ENCODE peak calls at places on chromosomes 13 and 19, in ten cellular contexts. C, K, J, D, R, U, T, Y, G and W are unnamed samples.

GRCh38 chr13:24742294-24742693 is 21.7 kb upstream of the RNF17 start:
- DNase-seq in C (no peak), K (no peak), J (no peak), D (no peak), R (no peak), U (no peak), T (no peak), Y (no peak), G (no peak), W (no peak)

GRCh38 chr19:54178581-54179261 is 5.8 kb upstream of the TMC4 start:
- DNase-seq in C (no peak), K (no peak), J (peak), D (no peak), R (no peak), U (no peak), T (no peak), Y (no peak), G (no peak), W (no peak)

GRCh38 chr19:7843521-7843920 is 13.5 kb downstream of the EVI5L start:
- DNase-seq in C (no peak), K (no peak), J (peak), D (no peak), R (no peak), U (no peak), T (no peak), Y (no peak), G (no peak), W (no peak)

GRCh38 chr13:33197551-33197971 is 88.0 kb downstream of the STARD13 start:
- DNase-seq in C (no peak), K (no peak), J (no peak), D (no peak), R (no peak), U (no peak), T (no peak), Y (no peak), G (no peak), W (no peak)

GRCh38 chr13:109154546-109154945 is 525.1 kb downstream of the MYO16 start:
- DNase-seq in C (no peak), K (no peak), J (no peak), D (no peak), R (no peak), U (no peak), T (no peak), Y (no peak), G (no peak), W (no peak)

GRCh38 chr13:54742984-54743383 is 1714.4 kb downstream of the OLFM4 start:
- DNase-seq in C (no peak), K (no peak), J (no peak), D (no peak), R (no peak), U (no peak), T (no peak), Y (no peak), G (no peak), W (no peak)

GRCh38 chr13:62126400-62126799 is 710.8 kb upstream of the PCDH20 start:
- DNase-seq in C (no peak), K (no peak), J (no peak), D (no peak), R (no peak), U (no peak), T (no peak), Y (no peak), G (no peak), W (no peak)

GRCh38 chr13:64704121-64704520 is 2526.0 kb downstream of the PCDH9 start:
- DNase-seq in C (no peak), K (no peak), J (no peak), D (no peak), R (no peak), U (no peak), T (no peak), Y (no peak), G (no peak), W (no peak)

GRCh38 chr19:13821292-13821691 is 26.0 kb downstream of the ZSWIM4 start:
- DNase-seq in C (no peak), K (no peak), J (no peak), D (no peak), R (no peak), U (no peak), T (no peak), Y (no peak), G (no peak), W (no peak)

GRCh38 chr13:29902632-29903305 is 52.4 kb upstream of the UBL3 start:
- DNase-seq in C (no peak), K (no peak), J (no peak), D (no peak), R (no peak), U (no peak), T (no peak), Y (no peak), G (no peak), W (no peak)
- H3K27ac ChIP-seq in C (no peak), K (peak), J (peak), D (peak), R (no peak), U (peak), T (no peak), Y (peak), G (peak), W (peak)

GRCh38 chr13:45778897-45779296 is 72.7 kb downstream of the SIAH3 start:
- DNase-seq in C (no peak), K (no peak), J (no peak), D (no peak), R (no peak), U (no peak), T (no peak), Y (no peak), G (no peak), W (no peak)

GRCh38 chr13:45773944-45774343 is 71.8 kb downstream of the CBY2 start:
- DNase-seq in C (no peak), K (no peak), J (no peak), D (no peak), R (no peak), U (no peak), T (no peak), Y (no peak), G (no peak), W (no peak)

GRCh38 chr13:45773236-45773635 is 71.1 kb downstream of the CBY2 start:
- DNase-seq in C (no peak), K (no peak), J (no peak), D (peak), R (no peak), U (no peak), T (no peak), Y (no peak), G (no peak), W (peak)

GRCh38 chr13:45779901-45780300 is 71.7 kb downstream of the SIAH3 start:
- DNase-seq in C (no peak), K (no peak), J (no peak), D (no peak), R (no peak), U (no peak), T (no peak), Y (no peak), G (no peak), W (no peak)

DNA sequence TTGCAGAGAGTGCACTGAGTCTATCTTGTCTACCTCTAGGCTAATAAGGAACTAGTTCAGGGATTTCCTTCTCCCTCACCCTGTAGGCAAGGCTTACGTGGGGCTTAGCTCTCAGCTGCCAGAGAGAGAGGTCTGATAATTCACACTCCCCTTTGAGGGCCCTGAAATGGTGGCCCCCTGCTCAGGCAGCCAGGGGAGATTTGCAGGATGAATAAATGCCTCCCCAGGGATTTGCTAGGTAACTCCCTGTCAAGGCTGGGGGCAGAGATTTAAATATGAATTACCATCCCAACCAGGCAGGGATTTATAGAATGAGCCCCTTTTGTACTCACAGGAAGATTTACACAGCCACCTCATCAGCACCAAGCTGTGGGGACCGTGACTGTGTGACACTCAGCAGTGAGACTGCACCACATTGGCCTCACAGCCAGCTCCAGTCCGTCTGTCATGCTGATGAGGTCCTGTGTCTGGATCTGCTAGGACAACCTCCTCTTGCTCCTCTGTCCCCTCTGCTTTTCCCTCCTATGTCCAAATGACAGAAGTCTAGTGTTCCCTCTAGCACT is 73.4 kb downstream of the CBY2 start:
- DNase-seq in C (no peak), K (no peak), J (no peak), D (no peak), R (no peak), U (no peak), T (no peak), Y (no peak), G (no peak), W (no peak)
- H3K27ac ChIP-seq in C (no peak), K (no peak), J (no peak), D (no peak), R (no peak), U (no peak), T (no peak), Y (no peak), G (no peak), W (no peak)

DNA sequence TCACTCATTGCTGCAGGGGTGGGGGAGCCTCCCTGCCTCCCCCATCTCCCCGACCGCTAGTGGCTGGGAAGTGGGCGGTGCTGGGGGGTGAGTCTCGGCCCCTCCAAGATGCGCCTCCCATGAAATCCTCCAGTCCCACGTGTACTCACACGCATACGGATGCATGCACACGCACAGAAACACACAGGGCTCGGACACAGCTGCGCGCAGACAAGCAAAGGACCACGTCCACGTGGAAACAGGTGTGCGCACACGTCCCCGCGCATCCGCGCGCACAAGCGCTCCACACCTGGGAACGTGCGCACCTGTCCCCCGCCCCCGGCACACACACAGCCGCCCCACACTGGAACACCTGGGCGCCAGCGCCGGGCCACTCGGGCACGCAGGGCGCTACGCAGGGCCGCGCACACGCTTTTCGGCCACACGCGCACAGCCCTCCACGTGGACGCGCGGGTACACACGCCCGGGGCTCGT is 680 bp downstream of the MATK start:
- DNase-seq in C (no peak), K (no peak), J (no peak), D (no peak), R (no peak), U (no peak), T (no peak), Y (no peak), G (no peak), W (no peak)
- H3K27ac ChIP-seq in C (no peak), K (no peak), J (no peak), D (no peak), R (peak), U (no peak), T (no peak), Y (no peak), G (peak), W (no peak)

DNA sequence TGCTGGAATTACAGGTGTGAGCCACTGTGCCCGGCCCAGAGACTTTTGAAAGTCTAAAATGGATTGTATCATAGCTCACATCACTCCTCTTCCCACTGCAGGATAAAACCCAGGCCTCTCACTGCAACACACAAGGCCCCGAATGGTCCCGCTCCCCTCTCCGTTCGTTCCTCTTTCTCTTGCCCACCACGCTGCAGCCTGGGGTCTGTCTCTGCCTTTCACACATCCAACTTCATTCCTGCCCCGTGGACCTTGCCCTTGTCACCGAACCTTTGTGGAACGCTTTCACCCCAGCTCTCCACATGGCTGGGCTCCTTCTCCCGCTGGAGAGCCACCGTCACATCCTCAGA is 42.6 kb downstream of the NFIC start:
- DNase-seq in C (no peak), K (no peak), J (no peak), D (no peak), R (no peak), U (no peak), T (no peak), Y (no peak), G (no peak), W (no peak)
- H3K27ac ChIP-seq in C (peak), K (no peak), J (peak), D (peak), R (no peak), U (peak), T (peak), Y (no peak), G (no peak), W (peak)

DNA sequence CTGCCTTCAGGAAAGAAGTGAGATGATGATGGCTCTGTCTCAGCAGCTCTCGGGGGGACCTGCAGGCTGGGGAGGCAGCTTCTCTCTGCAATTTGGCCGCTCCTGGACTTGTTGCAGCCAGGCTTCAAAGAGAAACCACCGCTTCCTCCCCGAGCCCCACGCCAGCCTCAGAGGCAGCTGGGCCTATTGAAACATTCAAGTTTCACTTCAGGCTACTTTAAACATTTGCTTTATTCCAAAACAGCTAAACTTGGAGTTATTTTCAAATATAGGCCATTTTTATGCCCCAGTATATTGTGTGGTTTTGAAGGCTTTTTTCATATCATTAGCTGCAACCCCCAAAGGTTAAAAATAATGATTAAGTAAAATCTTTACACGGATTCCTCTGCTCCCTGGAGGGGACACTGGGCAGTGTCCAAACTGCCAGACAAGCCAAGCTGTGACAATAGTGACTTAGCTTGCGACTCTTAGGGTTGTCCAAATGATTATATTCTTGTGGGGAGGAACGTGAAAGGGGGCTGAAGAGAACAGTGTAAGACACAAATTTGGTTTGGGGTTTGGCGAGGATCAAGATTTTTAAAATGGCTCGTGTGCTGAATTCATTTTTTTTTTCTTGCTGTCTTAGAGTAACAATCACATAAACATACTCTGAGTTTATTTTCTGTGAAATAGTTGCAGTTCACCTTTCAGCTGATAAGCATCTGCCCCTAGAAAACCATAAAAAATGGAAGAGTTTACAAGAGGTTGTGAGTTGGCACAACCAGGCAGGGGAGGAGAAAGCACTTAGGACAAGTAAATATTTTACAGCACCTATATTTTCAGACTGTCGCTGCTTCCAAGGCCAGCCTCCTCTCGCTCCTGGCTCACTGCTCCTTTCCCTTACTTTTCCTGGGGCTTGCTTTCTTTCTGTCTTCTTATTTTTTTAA is 330.6 kb downstream of the DLEU7 start:
- DNase-seq in C (peak), K (no peak), J (no peak), D (no peak), R (peak), U (no peak), T (peak), Y (peak), G (peak), W (no peak)
- H3K27ac ChIP-seq in C (peak), K (no peak), J (no peak), D (peak), R (peak), U (peak), T (peak), Y (no peak), G (peak), W (no peak)